ENCODE peak calls at places on chromosomes 2 and 18, in five cellular contexts. I, O, Q, W and X are unnamed samples.

GRCh38 chr2:102317715-102318114 is 6.4 kb downstream of the IL1RL1 start:
- DNase-seq in Q (no peak), I (no peak), O (peak), W (no peak), X (peak)

GRCh38 chr2:135573620-135574019 is 42.3 kb downstream of the R3HDM1 start:
- DNase-seq in Q (no peak), W (no peak), I (no peak), O (no peak), X (no peak)

GRCh38 chr2:51662187-51662586 is 630.3 kb upstream of the NRXN1 start:
- DNase-seq in Q (no peak), I (no peak), O (no peak), W (no peak), X (no peak)

GRCh38 chr18:54125429-54125828 is 99.0 kb downstream of the MBD2 start:
- DNase-seq in W (no peak), I (no peak), O (no peak), Q (peak), X (no peak)

GRCh38 chr2:100707016-100707947 is 112.7 kb upstream of the NPAS2 start:
- DNase-seq in W (no peak), O (no peak), Q (no peak), I (no peak), X (no peak)

GRCh38 chr18:51275712-51276473 is 78.4 kb upstream of the MEX3C start:
- DNase-seq in Q (no peak), I (no peak), O (peak), W (peak), X (no peak)

GRCh38 chr2:16722677-16723076 is 57.0 kb upstream of the CYRIA start:
- DNase-seq in O (no peak), Q (no peak), I (no peak), W (no peak), X (no peak)

GRCh38 chr2:45681675-45682074 is 30.2 kb downstream of the PRKCE start:
- DNase-seq in W (peak), I (no peak), O (peak), Q (no peak), X (peak)

DNA sequence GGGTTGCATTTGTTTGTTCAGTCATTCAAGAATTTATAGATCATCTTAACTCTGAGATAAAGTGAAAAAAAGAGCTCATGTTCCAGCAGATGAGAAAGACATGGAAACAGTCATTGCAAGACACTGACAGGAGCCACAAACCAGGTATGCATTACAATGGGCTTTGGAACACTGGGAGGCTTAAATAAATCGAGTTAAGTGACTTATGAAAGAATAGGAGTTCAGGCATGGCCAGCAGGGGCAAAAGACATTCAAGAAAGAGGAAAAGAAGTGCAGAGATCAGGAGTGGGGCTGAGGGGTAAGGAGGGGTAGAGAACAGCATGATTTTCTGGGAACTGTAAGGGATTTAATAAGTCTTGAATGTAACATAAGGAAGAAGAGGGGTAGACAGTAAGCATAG is 121.2 kb upstream of the EPC2 start:
- DNase-seq in Q (no peak), O (no peak), W (no peak), I (no peak), X (no peak)
- TF ChIP-seq CTCF in Q (no peak), O (no peak), W (no peak), I (no peak), X (no peak)

DNA sequence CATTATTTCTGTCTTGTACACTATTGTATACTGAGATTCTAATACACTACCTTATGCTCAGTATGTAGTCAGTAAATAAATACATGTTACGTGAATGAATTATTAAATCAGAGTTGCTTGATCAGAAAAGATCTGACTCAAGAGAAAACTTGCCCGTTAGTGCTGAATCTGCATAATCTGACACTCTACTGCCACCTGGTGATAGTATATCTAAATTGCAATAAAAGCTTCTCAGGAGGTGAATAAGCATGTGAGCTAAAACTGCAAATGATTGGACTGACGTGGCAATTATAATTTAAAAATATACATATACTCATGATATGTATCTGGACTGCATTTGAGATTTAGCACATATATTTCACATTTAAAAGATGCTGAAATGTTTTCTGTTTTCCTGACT is 70.4 kb downstream of the KIAA1328 start:
- DNase-seq in O (no peak), I (no peak), Q (peak), W (no peak), X (no peak)
- TF ChIP-seq CTCF in O (peak), I (no peak), Q (peak), W (peak), X (peak)

GRCh38 chr2:48205137-48205798 is 299.0 kb upstream of the FBXO11 start:
- DNase-seq in O (no peak), W (no peak), Q (no peak), I (no peak), X (no peak)
- TF ChIP-seq CTCF in O (no peak), W (peak), Q (no peak), I (peak), X (no peak)

GRCh38 chr18:41395695-41396094 is 559.3 kb upstream of the PIK3C3 start:
- DNase-seq in Q (no peak), O (no peak), W (no peak), I (no peak), X (no peak)
- TF ChIP-seq CTCF in Q (no peak), O (peak), W (no peak), I (no peak), X (no peak)

GRCh38 chr18:57051586-57052044 is 95.3 kb upstream of the BOD1L2 start:
- DNase-seq in W (no peak), O (peak), Q (no peak), I (no peak), X (no peak)
- TF ChIP-seq CTCF in W (no peak), O (no peak), Q (no peak), I (no peak), X (no peak)

GRCh38 chr2:25684577-25684976 is 11.2 kb upstream of the DTNB start:
- DNase-seq in Q (no peak), I (no peak), W (no peak), O (no peak), X (no peak)
- TF ChIP-seq CTCF in Q (no peak), I (no peak), W (no peak), O (no peak), X (no peak)

DNA sequence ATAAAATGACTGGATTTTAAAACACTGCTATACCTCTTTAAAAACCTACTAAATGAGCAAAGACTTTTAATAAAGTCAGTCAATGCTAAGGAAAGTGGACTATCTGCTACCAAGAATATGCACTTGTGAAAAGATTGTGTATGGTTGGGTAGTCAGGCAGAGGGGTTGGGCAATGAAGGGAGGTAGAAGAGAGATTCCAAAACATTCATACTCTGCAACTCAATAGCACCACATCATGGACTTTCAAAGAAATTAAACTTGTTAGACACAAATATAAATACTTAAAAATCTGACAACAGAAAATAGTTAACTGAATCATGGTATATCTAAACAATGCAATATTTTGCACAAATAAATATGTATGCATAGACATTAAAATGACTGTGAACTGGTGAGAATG is 139.9 kb upstream of the MAPRE2 start:
- DNase-seq in I (no peak), O (no peak), W (no peak), Q (no peak), X (no peak)
- TF ChIP-seq CTCF in I (peak), O (no peak), W (no peak), Q (no peak), X (no peak)